ENCODE peak calls at places on chromosomes 3 and 15, in seven cellular contexts. R is stimulated activated CD4-positive, alpha-beta T cell treated with anti-CD3 and anti-CD28 coated beads, Interleukin-2, amount 100 ng/mL, for 48 hours; F is NB4; Y is neural crest cell; I is kidney; U is HEK293T; Z is GM19239. X is an unnamed sample.

GRCh38 chr3:13832130-13832529 is 47.7 kb downstream of the WNT7A start:
- DNase-seq in R (no peak), F (no peak), Y (no peak), I (no peak), U (no peak), Z (no peak), X (no peak)

GRCh38 chr15:45187894-45188830 is at the start of gene SHF:
- DNase-seq in R (peak; percentile 68), F (peak; percentile 49), Y (peak; percentile 68), I (peak; percentile 87), U (peak; percentile 70), Z (no peak), X (no peak)

GRCh38 chr3:13227315-13228165 is 154.3 kb upstream of the IQSEC1 start:
- DNase-seq in R (no peak), F (no peak), Y (no peak), I (peak; percentile 58), U (no peak), Z (no peak), X (no peak)

GRCh38 chr15:58332676-58333400 is 99.0 kb upstream of the LIPC start:
- DNase-seq in R (no peak), F (peak; percentile 36), Y (no peak), I (no peak), U (no peak), Z (no peak), X (peak; percentile 84)

GRCh38 chr15:68420186-68420684 is 11.7 kb downstream of the ITGA11 start:
- DNase-seq in R (no peak), F (no peak), Y (no peak), I (no peak), U (peak; percentile 15), Z (no peak), X (no peak)

GRCh38 chr15:66290518-66290917 is 2.9 kb upstream of the DIS3L start:
- DNase-seq in R (no peak), F (no peak), Y (no peak), I (no peak), U (no peak), Z (no peak), X (no peak)

GRCh38 chr3:194540268-194540937 is 53.6 kb upstream of the ATP13A3 start:
- DNase-seq in R (no peak), F (peak; percentile 45), Y (no peak), I (no peak), U (no peak), Z (no peak), X (no peak)

GRCh38 chr3:152879130-152879789 is 44.3 kb downstream of the P2RY1 start:
- DNase-seq in R (no peak), F (no peak), Y (no peak), I (no peak), U (no peak), Z (no peak), X (no peak)

GRCh38 chr3:41198950-41199865 is at the start of gene CTNNB1:
- DNase-seq in R (peak; percentile 89), F (peak; percentile 94), Y (peak; percentile 92), I (peak; percentile 97), U (peak; percentile 69), Z (peak; percentile 54), X (peak; percentile 31)

GRCh38 chr15:22735781-22736180 is 50.7 kb upstream of the NIPA1 start:
- DNase-seq in R (no peak), F (no peak), Y (no peak), I (no peak), U (no peak), Z (no peak), X (no peak)

GRCh38 chr3:156174229-156174847 is 54.0 kb downstream of the KCNAB1 start:
- DNase-seq in R (no peak), F (peak; percentile 9), Y (no peak), I (no peak), U (no peak), Z (no peak), X (no peak)

GRCh38 chr3:191566469-191566868 is 105.5 kb downstream of the PYDC2 start:
- DNase-seq in R (no peak), F (no peak), Y (no peak), I (no peak), U (no peak), Z (no peak), X (no peak)

GRCh38 chr3:49868951-49869454 is 703 bp downstream of the CAMKV start:
- DNase-seq in R (no peak), F (peak; percentile 33), Y (peak; percentile 21), I (no peak), U (peak; percentile 36), Z (no peak), X (no peak)

GRCh38 chr15:74869726-74870407 is 3.3 kb downstream of the SCAMP2 start:
- DNase-seq in R (no peak), F (peak; percentile 97), Y (no peak), I (no peak), U (no peak), Z (peak; percentile 78), X (no peak)

GRCh38 chr3:55471522-55472280 is 15.4 kb downstream of the WNT5A start:
- DNase-seq in R (no peak), F (no peak), Y (no peak), I (no peak), U (no peak), Z (no peak), X (no peak)

GRCh38 chr3:113927556-113927955 is 20.3 kb upstream of the ZDHHC23 start:
- DNase-seq in R (no peak), F (peak; percentile 1), Y (no peak), I (no peak), U (no peak), Z (no peak), X (no peak)

GRCh38 chr3:135103913-135104312 is 308.9 kb downstream of the EPHB1 start:
- DNase-seq in R (no peak), F (no peak), Y (no peak), I (no peak), U (no peak), Z (no peak), X (no peak)

GRCh38 chr3:50139308-50139707 is 15.8 kb upstream of the SEMA3F start:
- DNase-seq in R (no peak), F (no peak), Y (no peak), I (no peak), U (no peak), Z (no peak), X (no peak)

GRCh38 chr15:27983496-27983895 is 115.6 kb downstream of the OCA2 start:
- DNase-seq in R (no peak), F (no peak), Y (no peak), I (no peak), U (no peak), Z (no peak), X (no peak)

GRCh38 chr3:172151610-172152293 is 112.4 kb downstream of the FNDC3B start:
- DNase-seq in R (no peak), F (no peak), Y (no peak), I (no peak), U (no peak), Z (no peak), X (no peak)

GRCh38 chr3:141507392-141508066 is 20.7 kb downstream of the RASA2 start:
- DNase-seq in R (no peak), F (no peak), Y (no peak), I (no peak), U (no peak), Z (no peak), X (no peak)

GRCh38 chr3:181326637-181327223 is 337.2 kb upstream of the DNAJC19 start:
- DNase-seq in R (no peak), F (peak; percentile 31), Y (no peak), I (no peak), U (peak; percentile 34), Z (peak; percentile 4), X (no peak)

GRCh38 chr15:41279535-41280283 is 48.6 kb downstream of the CHP1 start:
- DNase-seq in R (no peak), F (no peak), Y (no peak), I (no peak), U (no peak), Z (no peak), X (no peak)

GRCh38 chr3:134369231-134369741 is 5.0 kb downstream of the AMOTL2 start:
- DNase-seq in R (no peak), F (no peak), Y (no peak), I (peak; percentile 34), U (no peak), Z (no peak), X (peak; percentile 51)

GRCh38 chr3:127673191-127674098 is 693 bp downstream of the ABTB1 start:
- DNase-seq in R (no peak), F (no peak), Y (peak; percentile 33), I (peak; percentile 87), U (peak; percentile 52), Z (peak; percentile 58), X (no peak)

GRCh38 chr3:131402391-131403039 is 20.9 kb downstream of the NUDT16 start:
- DNase-seq in R (no peak), F (peak; percentile 58), Y (no peak), I (no peak), U (no peak), Z (no peak), X (no peak)

GRCh38 chr3:9184464-9184835 is 65.0 kb downstream of the SRGAP3 start:
- DNase-seq in R (no peak), F (no peak), Y (no peak), I (no peak), U (no peak), Z (no peak), X (no peak)

GRCh38 chr3:190116551-190117067 is 4.1 kb downstream of the P3H2 start:
- DNase-seq in R (no peak), F (no peak), Y (no peak), I (no peak), U (no peak), Z (no peak), X (no peak)

GRCh38 chr15:63013052-63013808 is 29.3 kb upstream of the TPM1 start:
- DNase-seq in R (no peak), F (no peak), Y (no peak), I (no peak), U (no peak), Z (no peak), X (peak; percentile 43)

GRCh38 chr3:71095511-71096305 is 487.8 kb downstream of the FOXP1 start:
- DNase-seq in R (no peak), F (no peak), Y (no peak), I (no peak), U (no peak), Z (no peak), X (no peak)

GRCh38 chr3:136819784-136820640 is 1.1 kb downstream of the SLC35G2 start:
- DNase-seq in R (no peak), F (peak; percentile 68), Y (peak; percentile 52), I (peak; percentile 82), U (peak; percentile 57), Z (no peak), X (no peak)

GRCh38 chr3:175484666-175485065 is 625.5 kb downstream of the NAALADL2 start:
- DNase-seq in R (no peak), F (no peak), Y (no peak), I (no peak), U (no peak), Z (no peak), X (no peak)

GRCh38 chr3:195039180-195039843 is 231.6 kb downstream of the XXYLT1 start:
- DNase-seq in R (no peak), F (peak; percentile 52), Y (no peak), I (peak; percentile 15), U (no peak), Z (no peak), X (no peak)

GRCh38 chr3:110528305-110529121 is 543.1 kb upstream of the NECTIN3 start:
- DNase-seq in R (no peak), F (no peak), Y (no peak), I (no peak), U (no peak), Z (no peak), X (no peak)

GRCh38 chr3:12476238-12476897 is 7.9 kb upstream of the TSEN2 start:
- DNase-seq in R (no peak), F (no peak), Y (no peak), I (no peak), U (no peak), Z (no peak), X (no peak)

GRCh38 chr3:13273604-13274105 is 146.5 kb downstream of the NUP210 start:
- DNase-seq in R (no peak), F (peak; percentile 29), Y (no peak), I (no peak), U (no peak), Z (no peak), X (no peak)

GRCh38 chr3:53238051-53238850 is 17.6 kb downstream of the TKT start:
- DNase-seq in R (no peak), F (no peak), Y (no peak), I (peak; percentile 86), U (no peak), Z (no peak), X (peak; percentile 98)

GRCh38 chr15:95884276-95884675 is 446.2 kb upstream of the NR2F2 start:
- DNase-seq in R (no peak), F (no peak), Y (no peak), I (no peak), U (no peak), Z (no peak), X (no peak)

X was measured in epithelial cell of proximal tubule.